ENCODE peak calls at places on chromosome 17, in seven cellular contexts. A is lower leg skin; E is head of caudate nucleus; D is activated CD4-positive, alpha-beta T cell treated with anti-CD3 and anti-CD28 coated beads for 4 hours; T is HT-29; L is GM04504; I is left colon. X is an unnamed sample.
A peak's percentile ranks its signal among the peaks of the same experiment; 100 is the strongest.

GRCh38 chr17:63035271-63035670 is 69.2 kb downstream of the TANC2 start:
- DNase-seq in A (no peak), D (no peak), T (no peak), L (peak; percentile 39), E (no peak), I (no peak), X (no peak)

GRCh38 chr17:66304304-66305174 is 2.1 kb downstream of the PRKCA start:
- DNase-seq in L (no peak), T (peak; percentile 82), I (peak; percentile 39), E (no peak), D (peak; percentile 15), A (no peak), X (no peak)

GRCh38 chr17:75723201-75723930 is 2.1 kb downstream of the ITGB4 start:
- DNase-seq in I (peak; percentile 93), E (no peak), L (no peak), A (no peak), T (peak; percentile 91), D (no peak), X (no peak)

GRCh38 chr17:74307984-74308773 is 17.8 kb upstream of the KIF19 start:
- DNase-seq in T (no peak), D (no peak), A (no peak), L (no peak), E (no peak), I (no peak), X (no peak)

GRCh38 chr17:43898446-43898845 is 8.9 kb downstream of the MPP2 start:
- DNase-seq in T (no peak), I (no peak), E (no peak), L (no peak), A (no peak), D (no peak), X (no peak)

GRCh38 chr17:73795730-73796129 is 151.5 kb upstream of the SDK2 start:
- DNase-seq in A (no peak), E (no peak), L (no peak), D (no peak), I (no peak), T (no peak), X (no peak)

GRCh38 chr17:17736205-17737183 is 55.2 kb downstream of the RAI1 start:
- DNase-seq in T (no peak), L (no peak), E (no peak), I (no peak), D (no peak), A (no peak), X (no peak)

GRCh38 chr17:78092794-78093324 is 35.7 kb downstream of the TMC6 start:
- DNase-seq in T (no peak), D (no peak), E (no peak), I (no peak), A (no peak), L (no peak), X (no peak)

GRCh38 chr17:38733315-38734234 is 3.4 kb downstream of the CISD3 start:
- DNase-seq in D (no peak), A (no peak), I (peak; percentile 56), E (no peak), T (peak; percentile 72), L (no peak), X (no peak)

GRCh38 chr17:15946611-15947120 is 1.7 kb downstream of the ADORA2B start:
- DNase-seq in T (no peak), A (no peak), I (no peak), D (no peak), E (no peak), L (no peak), X (no peak)

GRCh38 chr17:81701288-81702071 is 1.7 kb upstream of the MRPL12 start:
- DNase-seq in A (no peak), E (no peak), D (no peak), L (no peak), T (peak; percentile 19), I (no peak), X (no peak)

GRCh38 chr17:78186689-78187595 is at the start of the genes AFMID and TK1:
- DNase-seq in T (peak; percentile 99), I (peak; percentile 96), E (peak; percentile 95), A (peak; percentile 95), L (peak; percentile 93), D (peak; percentile 69), X (peak; percentile 97)

GRCh38 chr17:36094746-36095145 is 4.8 kb upstream of the CCL3 start:
- DNase-seq in T (no peak), L (no peak), D (no peak), E (no peak), I (no peak), A (no peak), X (no peak)

GRCh38 chr17:28147026-28147425 is 104.5 kb downstream of the NLK start:
- DNase-seq in E (no peak), I (no peak), A (no peak), L (no peak), D (no peak), T (no peak), X (no peak)

GRCh38 chr17:78226055-78226751 is 5.2 kb upstream of the TMEM235 start:
- DNase-seq in E (no peak), L (no peak), D (no peak), A (no peak), T (no peak), I (no peak), X (no peak)

X was measured in left lung.